ENCODE peak calls at places on chromosome 18, in four cellular contexts. Z is K562, M is WTC11, E is GM12878. U is an unnamed sample.

GRCh38 chr18:46224181-46224775 is 120.1 kb downstream of the HAUS1 start:
- DNase-seq in M (no peak), Z (no peak), E (no peak), U (no peak)

GRCh38 chr18:62505669-62506494 is 16.9 kb upstream of the ZCCHC2 start:
- DNase-seq in Z (no peak), E (peak; percentile 78), M (no peak), U (no peak)

GRCh38 chr18:77077836-77078456 is 54.6 kb downstream of the MBP start:
- DNase-seq in Z (no peak), E (no peak), M (no peak), U (no peak)

GRCh38 chr18:76687271-76688006 is 134.9 kb upstream of the ZNF236 start:
- DNase-seq in Z (no peak), M (no peak), E (no peak), U (no peak)

GRCh38 chr18:49944681-49945080 is 131.3 kb upstream of the ACAA2 start:
- DNase-seq in M (peak; percentile 35), E (no peak), Z (no peak), U (no peak)

GRCh38 chr18:49725809-49726514 is 87.4 kb downstream of the ACAA2 start:
- DNase-seq in Z (peak; percentile 19), E (no peak), M (peak; percentile 61), U (peak; percentile 13)

GRCh38 chr18:58631301-58631700 is 2.4 kb upstream of the ALPK2 start:
- DNase-seq in M (no peak), E (no peak), Z (no peak), U (no peak)

GRCh38 chr18:31679133-31679731 is 5.1 kb downstream of the B4GALT6 start:
- DNase-seq in M (no peak), Z (no peak), E (no peak), U (no peak)

GRCh38 chr18:32980896-32981295 is 208.1 kb upstream of the KLHL14 start:
- DNase-seq in Z (no peak), M (no peak), E (no peak), U (no peak)

GRCh38 chr18:75727479-75727878 is 300.0 kb upstream of the SMIM21 start:
- DNase-seq in M (peak; percentile 80), Z (peak; percentile 26), E (no peak), U (peak; percentile 2)

GRCh38 chr18:58618822-58619553 is 9.9 kb downstream of the ALPK2 start:
- DNase-seq in M (no peak), E (no peak), Z (no peak), U (no peak)

GRCh38 chr18:55833543-55833942 is 245.6 kb upstream of the TCF4 start:
- DNase-seq in Z (no peak), E (no peak), M (no peak), U (no peak)

GRCh38 chr18:46555724-46556123 is 101.3 kb downstream of the LOXHD1 start:
- DNase-seq in E (no peak), M (peak; percentile 77), Z (peak; percentile 53), U (peak; percentile 38)

GRCh38 chr18:5640939-5641338 is 97.1 kb upstream of the EPB41L3 start:
- DNase-seq in Z (no peak), M (no peak), E (no peak), U (no peak)

GRCh38 chr18:44830551-44830950 is 149.9 kb downstream of the SETBP1 start:
- DNase-seq in E (no peak), M (no peak), Z (no peak), U (no peak)

GRCh38 chr18:41756141-41756540 is 198.9 kb upstream of the PIK3C3 start:
- DNase-seq in M (no peak), E (no peak), Z (no peak), U (no peak)

GRCh38 chr18:24068945-24069693 is 54.6 kb downstream of the TTC39C start:
- DNase-seq in M (no peak), E (no peak), Z (no peak), U (no peak)

GRCh38 chr18:32289480-32290075 is 99.7 kb downstream of the MEP1B start:
- DNase-seq in M (peak; percentile 59), E (no peak), Z (no peak), U (peak; percentile 66)

GRCh38 chr18:65363911-65364632 is 386.7 kb upstream of the CDH7 start:
- DNase-seq in Z (no peak), E (no peak), M (no peak), U (no peak)

GRCh38 chr18:30432349-30432748 is 610.2 kb downstream of the DSC3 start:
- DNase-seq in Z (no peak), E (no peak), M (no peak), U (no peak)

GRCh38 chr18:22694954-22695353 is 238.2 kb upstream of the RBBP8 start:
- DNase-seq in Z (no peak), M (no peak), E (no peak), U (no peak)

GRCh38 chr18:2906522-2907458 is 60.0 kb downstream of the EMILIN2 start:
- DNase-seq in M (peak; percentile 54), E (no peak), Z (peak; percentile 83), U (peak; percentile 12)

GRCh38 chr18:66640431-66640830 is 36.5 kb upstream of the CDH19 start:
- DNase-seq in M (no peak), E (no peak), Z (no peak), U (no peak)

DNA sequence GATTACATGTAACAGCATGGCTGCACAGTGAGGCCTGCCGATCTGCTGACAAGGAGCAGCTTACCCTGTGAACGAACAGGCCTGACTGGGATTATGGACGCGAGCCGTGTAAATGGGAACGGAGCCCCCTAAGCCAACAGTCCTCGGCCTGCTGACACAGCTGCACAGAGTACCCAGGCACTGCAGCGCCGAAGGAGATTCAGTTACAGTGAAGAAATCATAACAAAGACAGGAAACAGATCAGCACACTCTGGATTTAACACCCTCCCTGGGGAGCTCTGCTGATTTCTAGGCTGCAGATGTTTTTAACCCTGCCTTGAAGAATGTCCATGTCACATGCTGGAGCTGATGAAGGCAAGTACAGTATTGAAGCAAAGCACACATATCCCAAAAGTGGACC is 43.4 kb downstream of the COLEC12 start:
- DNase-seq in Z (no peak), M (no peak), E (no peak), U (no peak)
- TF ChIP-seq CREM in Z (no peak), M (no peak), E (no peak), U (no peak)

GRCh38 chr18:78540636-78541400 is 438.8 kb upstream of the SALL3 start:
- DNase-seq in E (no peak), Z (no peak), M (no peak), U (no peak)
- TF ChIP-seq CREM in E (no peak), Z (no peak), M (no peak), U (no peak)

DNA sequence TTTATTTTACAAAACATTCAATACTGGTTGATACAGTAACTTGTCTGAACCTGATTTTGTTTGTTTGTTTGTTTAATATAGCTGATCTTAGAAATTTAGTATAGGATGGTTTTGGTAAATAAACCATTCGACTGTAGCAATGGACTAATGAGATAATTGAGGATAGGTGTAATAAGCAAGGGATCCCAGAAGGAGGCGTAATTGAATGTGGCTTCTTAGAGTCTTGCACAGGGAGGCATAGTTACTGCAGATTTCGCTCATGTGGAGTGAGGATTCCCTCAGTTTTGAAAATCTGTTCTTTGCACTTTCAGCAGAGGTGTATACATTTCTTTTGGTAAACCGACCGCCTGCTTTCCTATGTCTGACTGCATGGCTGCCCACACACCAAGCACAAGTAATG is 709.6 kb downstream of the SOCS6 start:
- DNase-seq in Z (no peak), E (no peak), M (no peak), U (no peak)
- TF ChIP-seq CREM in Z (no peak), E (no peak), M (no peak), U (no peak)

GRCh38 chr18:61352611-61353010 is 19.4 kb downstream of the CDH20 start:
- DNase-seq in Z (no peak), M (no peak), E (no peak), U (no peak)
- TF ChIP-seq CREM in Z (no peak), M (no peak), E (no peak), U (no peak)

DNA sequence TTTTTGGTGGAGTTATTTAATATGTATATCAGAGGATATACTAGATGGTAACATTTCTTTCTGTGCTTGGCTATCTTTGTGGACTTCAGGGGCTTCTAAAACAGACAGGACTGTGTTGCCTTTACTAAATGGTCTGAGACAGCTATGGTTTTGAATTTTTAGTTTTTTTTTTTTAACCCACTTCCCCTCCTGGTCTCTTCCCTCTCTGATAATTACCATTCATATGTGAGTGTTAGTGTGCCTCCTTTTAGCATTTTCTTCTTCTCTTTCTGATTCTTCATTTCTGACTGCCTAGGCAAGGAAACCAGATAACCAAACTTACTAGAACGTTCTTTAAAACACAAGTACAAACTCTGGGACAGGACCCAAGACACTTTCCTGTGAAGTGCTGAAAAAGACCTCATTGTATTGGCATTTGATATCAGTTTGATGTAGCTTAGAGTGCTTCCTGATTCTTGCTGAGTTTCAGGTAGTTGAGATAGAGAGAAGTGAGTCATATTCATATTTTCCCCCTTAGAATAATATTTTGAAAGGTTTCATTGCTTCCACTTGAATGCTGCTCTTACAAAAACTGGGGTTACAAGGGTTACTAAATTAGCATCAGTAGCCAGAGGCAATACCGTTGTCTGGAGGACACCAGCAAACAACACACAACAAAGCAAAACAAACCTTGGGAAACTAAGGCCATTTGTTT is 52.7 kb downstream of the SMAD4 start:
- DNase-seq in E (no peak), M (no peak), Z (no peak), U (no peak)
- TF ChIP-seq CREM in E (no peak), M (no peak), Z (no peak), U (no peak)

DNA sequence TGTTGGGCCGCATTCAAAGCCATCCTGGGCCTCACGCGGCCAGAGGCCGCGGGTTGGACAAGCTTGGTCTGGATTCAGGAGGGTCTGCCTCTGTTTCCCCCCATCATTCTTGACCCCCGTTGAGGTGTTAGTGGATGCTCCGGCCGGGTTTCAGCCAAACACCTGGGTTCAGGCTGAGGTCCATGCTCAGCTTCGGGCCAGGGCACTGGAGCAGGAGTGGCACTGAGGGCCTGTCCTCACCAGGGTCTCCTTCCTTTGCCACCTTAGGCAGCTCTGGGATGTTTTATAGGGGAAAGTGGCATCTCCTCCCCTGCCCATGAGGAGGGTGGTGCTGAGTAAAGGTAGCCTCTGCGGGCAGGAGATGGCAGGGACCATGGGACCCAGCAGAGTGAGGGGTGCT is 76.9 kb upstream of the SMAD2 start:
- DNase-seq in E (no peak), M (no peak), Z (no peak), U (no peak)
- TF ChIP-seq CREM in E (no peak), M (no peak), Z (no peak), U (no peak)

GRCh38 chr18:27583466-27583865 is 398.4 kb upstream of the CHST9 start:
- DNase-seq in M (no peak), E (no peak), Z (no peak), U (no peak)

GRCh38 chr18:27581261-27581904 is 396.3 kb upstream of the CHST9 start:
- DNase-seq in M (no peak), E (no peak), Z (no peak), U (no peak)

GRCh38 chr18:27583021-27583420 is 397.9 kb upstream of the CHST9 start:
- DNase-seq in Z (no peak), E (no peak), M (no peak), U (no peak)

DNA sequence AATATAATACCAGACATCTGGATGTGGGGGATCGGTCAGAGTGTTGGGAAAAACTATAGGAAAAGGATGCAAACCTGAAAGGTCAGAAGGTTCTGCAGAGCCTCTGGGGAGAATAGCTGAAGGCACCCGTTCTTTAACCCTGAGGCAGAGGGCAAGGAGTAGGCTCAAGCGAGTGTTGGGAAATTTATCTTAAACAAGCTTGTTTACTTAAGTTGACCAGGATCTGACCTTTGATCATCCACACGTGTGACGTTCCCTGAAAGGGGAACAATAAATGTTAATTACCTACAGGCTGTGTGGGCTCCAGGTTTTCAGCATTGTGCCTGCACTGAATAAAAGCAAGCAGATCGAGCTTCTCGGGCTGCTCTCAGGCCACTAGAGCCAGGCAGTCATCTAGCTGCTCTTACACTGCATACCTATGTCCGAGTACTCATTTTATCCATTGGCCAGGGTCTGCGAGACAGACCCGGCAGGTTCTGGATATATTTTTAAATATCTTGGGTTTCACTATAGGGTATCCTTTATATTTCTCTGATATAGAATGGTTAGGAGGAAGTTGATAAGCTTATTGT is 400.6 kb upstream of the CHST9 start:
- DNase-seq in E (no peak), Z (no peak), M (no peak), U (peak; percentile 63)
- TF ChIP-seq CREM in E (no peak), Z (no peak), M (no peak), U (no peak)